ENCODE peak calls at places on chromosomes 2 and 18, in nine cellular contexts. G is HCEC 1CT; M is effector memory CD4-positive, alpha-beta T cell; N is cardiac muscle cell; Z is hepatocyte; J is A549; R is GM12892; E is NCI-H774; Y is GM10248. L is an unnamed sample.

GRCh38 chr2:75627902-75628504 is 18.6 kb upstream of the MRPL19 start:
- DNase-seq in G (peak), M (no peak), N (peak), Z (peak), J (peak), R (peak), E (peak), Y (peak), L (peak)

GRCh38 chr18:49399003-49399402 is 61.4 kb downstream of the DYM start:
- DNase-seq in G (peak), M (no peak), N (peak), Z (no peak), J (no peak), R (no peak), E (no peak), Y (peak), L (no peak)

GRCh38 chr2:233084488-233084887 is 24.3 kb downstream of the INPP5D start:
- DNase-seq in G (no peak), M (peak), N (peak), Z (no peak), J (no peak), R (no peak), E (no peak), Y (no peak), L (no peak)

GRCh38 chr18:45864081-45864480 is 38.6 kb downstream of the SIGLEC15 start:
- DNase-seq in G (no peak), M (no peak), N (no peak), Z (no peak), J (no peak), R (no peak), E (no peak), Y (no peak), L (no peak)

GRCh38 chr2:129480790-129481189 is 498.7 kb upstream of the RAB6C start:
- DNase-seq in G (no peak), M (no peak), N (no peak), Z (no peak), J (no peak), R (no peak), E (no peak), Y (no peak), L (no peak)

GRCh38 chr2:44834656-44835055 is 106.8 kb upstream of the SIX3 start:
- DNase-seq in G (no peak), M (no peak), N (no peak), Z (no peak), J (no peak), R (no peak), E (no peak), Y (no peak), L (no peak)

GRCh38 chr18:51448949-51449348 is 251.5 kb upstream of the MEX3C start:
- DNase-seq in G (no peak), M (no peak), N (peak), Z (no peak), J (no peak), R (no peak), E (no peak), Y (no peak), L (no peak)

GRCh38 chr2:28952806-28953190 is 28.3 kb upstream of the TOGARAM2 start:
- DNase-seq in G (no peak), M (no peak), N (no peak), Z (peak), J (peak), R (no peak), E (no peak), Y (no peak), L (no peak)

GRCh38 chr2:189056200-189057106 is 82.3 kb downstream of the COL3A1 start:
- DNase-seq in G (no peak), M (no peak), N (no peak), Z (no peak), J (no peak), R (no peak), E (no peak), Y (no peak), L (no peak)

GRCh38 chr18:57649536-57650495 is 28.2 kb upstream of the NARS1 start:
- DNase-seq in G (peak), M (no peak), N (peak), Z (no peak), J (peak), R (no peak), E (no peak), Y (peak), L (no peak)

GRCh38 chr18:35117372-35117771 is 76.2 kb downstream of the MAPRE2 start:
- DNase-seq in G (no peak), M (no peak), N (no peak), Z (no peak), J (no peak), R (no peak), E (no peak), Y (no peak), L (no peak)

GRCh38 chr2:238306680-238306998 is 13.7 kb upstream of the TRAF3IP1 start:
- DNase-seq in G (no peak), M (no peak), N (no peak), Z (no peak), J (no peak), R (no peak), E (no peak), Y (no peak), L (no peak)

GRCh38 chr2:212979799-212980198 is 171.6 kb downstream of the IKZF2 start:
- DNase-seq in G (no peak), M (no peak), N (no peak), Z (no peak), J (no peak), R (no peak), E (no peak), Y (no peak), L (peak)

GRCh38 chr2:142872900-142873724 is 4.4 kb upstream of the KYNU start:
- DNase-seq in G (peak), M (no peak), N (peak), Z (no peak), J (peak), R (no peak), E (no peak), Y (no peak), L (no peak)

GRCh38 chr2:232449964-232450363 is 6.0 kb upstream of the ALPI start:
- DNase-seq in G (no peak), M (no peak), N (no peak), Z (no peak), J (no peak), R (no peak), E (no peak), Y (no peak), L (no peak)

GRCh38 chr2:37858197-37858711 is 66.8 kb upstream of the RMDN2 start:
- DNase-seq in G (peak), M (no peak), N (peak), Z (no peak), J (peak), R (no peak), E (no peak), Y (no peak), L (no peak)

GRCh38 chr2:222241054-222241453 is 57.7 kb downstream of the PAX3 start:
- DNase-seq in G (no peak), M (no peak), N (no peak), Z (no peak), J (no peak), R (no peak), E (peak), Y (no peak), L (no peak)

GRCh38 chr18:55587341-55588000 is 521 bp downstream of the TCF4 start:
- DNase-seq in G (peak), M (no peak), N (peak), Z (peak), J (no peak), R (no peak), E (peak), Y (peak), L (peak)

GRCh38 chr18:6219116-6219717 is 195.5 kb downstream of the L3MBTL4 start:
- DNase-seq in G (peak), M (no peak), N (peak), Z (peak), J (peak), R (no peak), E (no peak), Y (peak), L (no peak)

GRCh38 chr18:79484661-79485621 is 89.2 kb downstream of the NFATC1 start:
- DNase-seq in G (peak), M (no peak), N (peak), Z (peak), J (no peak), R (no peak), E (no peak), Y (no peak), L (no peak)

GRCh38 chr2:67311536-67311935 is 85.6 kb upstream of the ETAA1 start:
- DNase-seq in G (peak), M (no peak), N (peak), Z (no peak), J (no peak), R (no peak), E (no peak), Y (no peak), L (no peak)

GRCh38 chr2:158666969-158667368 is 128.1 kb upstream of the DAPL1 start:
- DNase-seq in G (no peak), M (no peak), N (no peak), Z (no peak), J (no peak), R (no peak), E (no peak), Y (no peak), L (no peak)

GRCh38 chr2:213098612-213099011 is 52.8 kb downstream of the IKZF2 start:
- DNase-seq in G (no peak), M (no peak), N (no peak), Z (no peak), J (no peak), R (no peak), E (no peak), Y (no peak), L (no peak)

GRCh38 chr18:26487437-26487836 is 60.9 kb downstream of the KCTD1 start:
- DNase-seq in G (no peak), M (no peak), N (peak), Z (peak), J (peak), R (no peak), E (no peak), Y (peak), L (no peak)

GRCh38 chr2:60806988-60807681 is 51.1 kb downstream of the PAPOLG start:
- DNase-seq in G (peak), M (no peak), N (peak), Z (no peak), J (no peak), R (peak), E (no peak), Y (peak), L (no peak)

GRCh38 chr2:60352491-60353405 is 200.7 kb downstream of the BCL11A start:
- DNase-seq in G (no peak), M (no peak), N (no peak), Z (no peak), J (no peak), R (no peak), E (no peak), Y (no peak), L (peak)

GRCh38 chr2:131104487-131105155 is 515 bp upstream of the PLEKHB2 start:
- DNase-seq in G (peak), M (peak), N (peak), Z (peak), J (peak), R (peak), E (peak), Y (peak), L (peak)

GRCh38 chr2:62663443-62663842 is 42.1 kb upstream of the EHBP1 start:
- DNase-seq in G (peak), M (no peak), N (peak), Z (peak), J (no peak), R (no peak), E (no peak), Y (no peak), L (no peak)

GRCh38 chr2:238552226-238552625 is 125.5 kb downstream of the ASB1 start:
- DNase-seq in G (no peak), M (no peak), N (no peak), Z (no peak), J (no peak), R (no peak), E (no peak), Y (no peak), L (no peak)

GRCh38 chr2:192500550-192501200 is 305.9 kb upstream of the TMEFF2 start:
- DNase-seq in G (peak), M (no peak), N (peak), Z (peak), J (peak), R (no peak), E (no peak), Y (no peak), L (no peak)